ENCODE peak calls at places on chromosomes 12 and 14, in four cellular contexts. One of them, this sample, is unnamed.
A peak's percentile ranks its signal among the peaks of the same experiment; 100 is the strongest.

GRCh38 chr12:68368332-68368731 is 36.2 kb upstream of the MDM1 start:
- DNase-seq in choroid plexus epithelial cell: no peak
- DNase-seq in activated CD8-positive, alpha-beta memory T cell treated with anti-CD3 and anti-CD28 coated beads for 4 hours: no peak
- DNase-seq in hypothalamus: no peak
- DNase-seq in this sample: no peak

GRCh38 chr12:113267621-113268020 is 46.4 kb downstream of the TPCN1 start:
- DNase-seq in choroid plexus epithelial cell: no peak
- DNase-seq in activated CD8-positive, alpha-beta memory T cell treated with anti-CD3 and anti-CD28 coated beads for 4 hours: no peak
- DNase-seq in hypothalamus: no peak
- DNase-seq in this sample: no peak

GRCh38 chr12:11797317-11797913 is 147.9 kb downstream of the ETV6 start:
- DNase-seq in choroid plexus epithelial cell: peak; percentile 90
- DNase-seq in activated CD8-positive, alpha-beta memory T cell treated with anti-CD3 and anti-CD28 coated beads for 4 hours: no peak
- DNase-seq in hypothalamus: no peak
- DNase-seq in this sample: no peak

GRCh38 chr12:29782285-29782820 is 1.4 kb downstream of the TMTC1 start:
- DNase-seq in choroid plexus epithelial cell: peak; percentile 85
- DNase-seq in activated CD8-positive, alpha-beta memory T cell treated with anti-CD3 and anti-CD28 coated beads for 4 hours: no peak
- DNase-seq in hypothalamus: no peak
- DNase-seq in this sample: no peak

GRCh38 chr14:99548871-99549270 is 55.1 kb downstream of the CCDC85C start:
- DNase-seq in choroid plexus epithelial cell: no peak
- DNase-seq in activated CD8-positive, alpha-beta memory T cell treated with anti-CD3 and anti-CD28 coated beads for 4 hours: no peak
- DNase-seq in hypothalamus: no peak
- DNase-seq in this sample: no peak

GRCh38 chr14:23580152-23580926 is 1.7 kb upstream of the JPH4 start:
- DNase-seq in choroid plexus epithelial cell: no peak
- DNase-seq in activated CD8-positive, alpha-beta memory T cell treated with anti-CD3 and anti-CD28 coated beads for 4 hours: no peak
- DNase-seq in hypothalamus: no peak
- DNase-seq in this sample: peak; percentile 32

GRCh38 chr14:26596722-26597030 is 1.2 kb downstream of the NOVA1 start:
- DNase-seq in choroid plexus epithelial cell: no peak
- DNase-seq in activated CD8-positive, alpha-beta memory T cell treated with anti-CD3 and anti-CD28 coated beads for 4 hours: no peak
- DNase-seq in hypothalamus: no peak
- DNase-seq in this sample: peak; percentile 83

GRCh38 chr14:69351385-69351784 is 46.7 kb downstream of the ERH start:
- DNase-seq in choroid plexus epithelial cell: peak; percentile 15
- DNase-seq in activated CD8-positive, alpha-beta memory T cell treated with anti-CD3 and anti-CD28 coated beads for 4 hours: no peak
- DNase-seq in hypothalamus: no peak
- DNase-seq in this sample: no peak

GRCh38 chr12:123270380-123271181 is 1.1 kb downstream of the CDK2AP1 start:
- DNase-seq in choroid plexus epithelial cell: peak; percentile 26
- DNase-seq in activated CD8-positive, alpha-beta memory T cell treated with anti-CD3 and anti-CD28 coated beads for 4 hours: no peak
- DNase-seq in hypothalamus: no peak
- DNase-seq in this sample: peak; percentile 86

GRCh38 chr14:103594265-103594664 is 31.5 kb downstream of the COA8 start:
- DNase-seq in choroid plexus epithelial cell: peak; percentile 61
- DNase-seq in activated CD8-positive, alpha-beta memory T cell treated with anti-CD3 and anti-CD28 coated beads for 4 hours: no peak
- DNase-seq in hypothalamus: peak; percentile 53
- DNase-seq in this sample: no peak

GRCh38 chr14:32938719-32939253 is at the start of gene NPAS3:
- DNase-seq in choroid plexus epithelial cell: no peak
- DNase-seq in activated CD8-positive, alpha-beta memory T cell treated with anti-CD3 and anti-CD28 coated beads for 4 hours: no peak
- DNase-seq in hypothalamus: no peak
- DNase-seq in this sample: no peak

GRCh38 chr14:65704850-65705249 is 292.3 kb downstream of the FUT8 start:
- DNase-seq in choroid plexus epithelial cell: peak; percentile 47
- DNase-seq in activated CD8-positive, alpha-beta memory T cell treated with anti-CD3 and anti-CD28 coated beads for 4 hours: no peak
- DNase-seq in hypothalamus: no peak
- DNase-seq in this sample: no peak

GRCh38 chr14:104551851-104552737 is 27.5 kb upstream of the C14orf180 start:
- DNase-seq in choroid plexus epithelial cell: no peak
- DNase-seq in activated CD8-positive, alpha-beta memory T cell treated with anti-CD3 and anti-CD28 coated beads for 4 hours: no peak
- DNase-seq in hypothalamus: no peak
- DNase-seq in this sample: no peak

GRCh38 chr14:94965551-94966339 is 191.6 kb downstream of the DICER1 start:
- DNase-seq in choroid plexus epithelial cell: no peak
- DNase-seq in activated CD8-positive, alpha-beta memory T cell treated with anti-CD3 and anti-CD28 coated beads for 4 hours: no peak
- DNase-seq in hypothalamus: no peak
- DNase-seq in this sample: no peak

GRCh38 chr12:57309420-57309819 is 58.4 kb upstream of the STAC3 start:
- DNase-seq in choroid plexus epithelial cell: peak; percentile 53
- DNase-seq in activated CD8-positive, alpha-beta memory T cell treated with anti-CD3 and anti-CD28 coated beads for 4 hours: no peak
- DNase-seq in hypothalamus: no peak
- DNase-seq in this sample: no peak

GRCh38 chr14:56580317-56580711 is 716 bp downstream of the TMEM260 start:
- DNase-seq in choroid plexus epithelial cell: no peak
- DNase-seq in activated CD8-positive, alpha-beta memory T cell treated with anti-CD3 and anti-CD28 coated beads for 4 hours: no peak
- DNase-seq in hypothalamus: no peak
- DNase-seq in this sample: no peak

GRCh38 chr14:70658899-70659298 is 17.2 kb downstream of the TTC9 start:
- DNase-seq in choroid plexus epithelial cell: no peak
- DNase-seq in activated CD8-positive, alpha-beta memory T cell treated with anti-CD3 and anti-CD28 coated beads for 4 hours: no peak
- DNase-seq in hypothalamus: no peak
- DNase-seq in this sample: no peak

GRCh38 chr14:24339284-24340151 is at the start of gene RIPK3:
- DNase-seq in choroid plexus epithelial cell: no peak
- DNase-seq in activated CD8-positive, alpha-beta memory T cell treated with anti-CD3 and anti-CD28 coated beads for 4 hours: peak; percentile 32
- DNase-seq in hypothalamus: no peak
- DNase-seq in this sample: peak; percentile 90

GRCh38 chr12:107328442-107329133 is 235.2 kb upstream of the CRY1 start:
- DNase-seq in choroid plexus epithelial cell: peak; percentile 63
- DNase-seq in activated CD8-positive, alpha-beta memory T cell treated with anti-CD3 and anti-CD28 coated beads for 4 hours: no peak
- DNase-seq in hypothalamus: no peak
- DNase-seq in this sample: no peak

GRCh38 chr12:65632131-65632855 is 192.0 kb upstream of the HMGA2 start:
- DNase-seq in choroid plexus epithelial cell: peak; percentile 49
- DNase-seq in activated CD8-positive, alpha-beta memory T cell treated with anti-CD3 and anti-CD28 coated beads for 4 hours: no peak
- DNase-seq in hypothalamus: no peak
- DNase-seq in this sample: no peak

This sample was measured in lower leg skin.